ENCODE peak calls at places on chromosomes 13 and 19, in four cellular contexts. S, Q, T and K are unnamed samples. For H3K36me3, the result is how much of the 10 kb centered on the place peaks cover.

GRCh38 chr13:40082644-40083043 is 427.2 kb downstream of the COG6 start:
- ATAC-seq in T (no peak), Q (no peak), S (no peak), K (no peak)

GRCh38 chr19:57668635-57669034 is at the start of gene ZSCAN4:
- ATAC-seq in S (no peak), Q (no peak), T (no peak), K (no peak)

GRCh38 chr19:33622809-33623511 is 1.2 kb downstream of the CHST8 start:
- ATAC-seq in S (no peak), T (no peak), Q (no peak), K (no peak)

GRCh38 chr13:25886438-25887214 is 165.2 kb downstream of the SHISA2 start:
- ATAC-seq in S (peak), Q (no peak), T (no peak), K (no peak)

GRCh38 chr19:33248954-33249613 is 23.4 kb upstream of the SLC7A10 start:
- ATAC-seq in Q (peak), S (no peak), T (peak), K (peak)

GRCh38 chr13:108281941-108282340 is 12.4 kb downstream of the TNFSF13B start:
- ATAC-seq in T (no peak), Q (peak), S (no peak), K (no peak)

GRCh38 chr13:26184791-26185250 is 37.3 kb downstream of the RNF6 start:
- ATAC-seq in T (peak), S (peak), Q (peak), K (peak)

GRCh38 chr19:47531640-47532387 is 17.0 kb upstream of the NAPA start:
- ATAC-seq in Q (no peak), T (no peak), S (no peak), K (no peak)

GRCh38 chr13:37047032-37047431 is 12.5 kb downstream of the SUPT20H start:
- ATAC-seq in S (no peak), Q (no peak), T (no peak), K (no peak)

GRCh38 chr13:36089130-36089529 is 42.1 kb downstream of the DCLK1 start:
- ATAC-seq in T (peak), S (no peak), Q (no peak), K (peak)

GRCh38 chr19:51036519-51036918 is 1.7 kb upstream of the KLK12 start:
- ATAC-seq in Q (no peak), S (no peak), T (no peak), K (no peak)

GRCh38 chr19:32702010-32702409 is 10.4 kb downstream of the NUDT19 start:
- ATAC-seq in Q (no peak), S (no peak), T (no peak), K (no peak)

GRCh38 chr19:9945319-9945966 is 9.1 kb upstream of the OLFM2 start:
- ATAC-seq in S (peak), Q (peak), T (peak), K (peak)

GRCh38 chr19:12885749-12886706 is 973 bp downstream of the KLF1 start:
- ATAC-seq in T (no peak), Q (no peak), S (no peak), K (no peak)

GRCh38 chr13:43185206-43185605 is 161.8 kb downstream of the DNAJC15 start:
- ATAC-seq in S (no peak), Q (no peak), T (no peak), K (no peak)

GRCh38 chr13:101649490-101650126 is 197.1 kb downstream of the ITGBL1 start:
- ATAC-seq in T (peak), S (peak), Q (peak), K (peak)

GRCh38 chr13:30305456-30305855 is 1.9 kb downstream of the KATNAL1 start:
- ATAC-seq in S (no peak), Q (no peak), T (no peak), K (no peak)

GRCh38 chr19:38528213-38528755 is 89.5 kb downstream of the MAP4K1 start:
- ATAC-seq in Q (no peak), S (no peak), T (no peak), K (no peak)

GRCh38 chr13:23969672-23970071 is 72.4 kb upstream of the C1QTNF9B start:
- ATAC-seq in T (no peak), S (peak), Q (no peak), K (no peak)

GRCh38 chr19:1252818-1253513 is 4.6 kb downstream of the MIDN start:
- ATAC-seq in S (peak), T (peak), Q (peak), K (peak)

GRCh38 chr19:50362656-50363424 is 2.6 kb downstream of the NAPSA start:
- ATAC-seq in S (no peak), T (no peak), Q (peak), K (no peak)

GRCh38 chr19:45137179-45137761 is 23.5 kb downstream of the NKPD1 start:
- ATAC-seq in S (no peak), T (peak), Q (no peak), K (peak)

GRCh38 chr13:30290812-30291436 is 16.4 kb downstream of the KATNAL1 start:
- ATAC-seq in T (no peak), Q (no peak), S (no peak), K (no peak)

GRCh38 chr19:16148443-16149045 is 5.1 kb downstream of the HSH2D start:
- ATAC-seq in S (no peak), T (no peak), Q (no peak), K (no peak)

GRCh38 chr13:113455384-113455783 is 2.1 kb upstream of the ADPRHL1 start:
- ATAC-seq in T (no peak), Q (no peak), S (no peak), K (no peak)

GRCh38 chr13:113453962-113454361 is 674 bp upstream of the ADPRHL1 start:
- ATAC-seq in T (peak), Q (no peak), S (peak), K (no peak)

GRCh38 chr13:113452942-113453901 is at the start of gene ADPRHL1:
- ATAC-seq in S (no peak), Q (no peak), T (peak), K (no peak)

GRCh38 chr13:113456116-113456702 is 2.9 kb upstream of the ADPRHL1 start:
- ATAC-seq in Q (no peak), S (no peak), T (no peak), K (no peak)

DNA sequence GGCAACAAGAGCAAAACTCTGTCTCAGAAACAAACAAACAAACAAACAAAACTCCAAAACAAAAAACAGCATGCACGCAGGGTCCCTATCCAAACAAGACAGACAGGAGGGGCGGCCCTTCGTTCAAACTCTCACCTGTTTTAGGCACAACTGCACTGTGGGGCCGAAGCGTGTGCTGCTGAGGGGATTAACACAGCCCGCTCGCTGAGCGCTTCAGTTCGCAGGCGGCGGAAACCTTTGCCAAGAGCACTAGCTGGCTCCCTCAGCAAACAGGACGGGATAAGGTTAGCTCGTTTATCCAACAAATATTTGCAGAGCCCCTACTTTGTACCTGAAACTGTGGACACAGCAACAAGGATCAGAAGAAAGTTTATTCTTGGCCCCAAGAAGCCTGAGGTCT is 1.6 kb upstream of the ADPRHL1 start:
- ATAC-seq in T (no peak), Q (no peak), S (no peak), K (no peak)
- H3K36me3 ChIP-seq in T (half or more), Q (half or more), S (under half), K (half or more)

GRCh38 chr19:11560404-11560988 is 1.5 kb upstream of the ELOF1 start:
- ATAC-seq in S (peak), T (peak), Q (peak), K (no peak)

GRCh38 chr19:11556634-11557420 is 2.2 kb downstream of the ELOF1 start:
- ATAC-seq in S (no peak), Q (no peak), T (no peak), K (no peak)

GRCh38 chr19:11563530-11563929 is 4.5 kb upstream of the ELOF1 start:
- ATAC-seq in Q (no peak), T (no peak), S (no peak), K (no peak)

GRCh38 chr19:11555246-11555645 is 3.8 kb downstream of the ELOF1 start:
- ATAC-seq in T (no peak), Q (no peak), S (no peak), K (no peak)

DNA sequence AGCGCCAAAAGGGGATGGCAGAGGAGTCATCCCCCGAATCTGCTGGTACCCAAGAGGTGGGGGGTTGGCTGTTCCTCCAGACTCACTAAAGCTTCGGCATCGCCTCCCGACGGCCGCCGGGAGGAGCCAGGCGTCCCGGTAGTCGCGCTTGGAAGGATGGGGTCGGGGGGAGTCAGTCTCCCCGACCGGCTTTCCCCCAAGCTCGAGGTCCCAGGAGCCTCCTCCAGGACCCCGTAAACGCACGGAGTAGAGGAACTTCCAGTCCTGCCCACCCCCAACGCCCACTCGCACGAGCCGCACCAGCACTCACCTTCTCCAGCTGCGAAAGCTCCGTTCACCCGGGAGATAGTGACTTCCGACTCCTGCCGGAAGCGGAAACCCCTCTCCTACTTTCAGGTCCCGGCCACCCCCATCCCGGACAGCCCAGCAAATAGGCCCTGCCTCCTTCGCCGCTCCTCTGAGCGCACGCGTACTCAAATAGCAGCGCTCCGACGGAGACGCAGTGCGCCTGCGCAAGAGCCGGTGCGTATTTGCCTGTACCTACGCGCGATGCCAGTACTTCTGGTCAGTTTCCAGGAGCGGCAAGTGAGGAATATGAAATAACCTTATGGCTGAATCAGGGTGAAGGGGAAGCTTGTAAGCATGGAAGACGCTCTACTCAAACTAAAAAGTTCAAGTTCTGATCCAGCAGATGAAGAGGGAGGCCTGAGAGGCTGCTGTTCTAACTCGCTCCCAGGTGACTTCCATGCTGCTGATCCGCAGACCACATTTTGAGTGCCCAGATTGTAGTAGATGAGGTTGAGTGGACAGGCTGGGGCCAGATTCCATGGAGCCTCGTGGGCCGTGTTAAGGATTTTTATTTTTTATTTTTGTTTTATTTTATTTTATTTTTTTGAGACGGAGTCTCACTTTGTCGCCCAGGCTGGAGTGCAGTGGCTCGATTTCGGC is at the start of gene ELOF1:
- ATAC-seq in Q (peak), T (peak), S (peak), K (peak)
- TF ChIP-seq POLR2A in Q (peak), T (no peak), S (peak), K (peak)

GRCh38 chr19:4357921-4358326 is 14.6 kb downstream of the MPND start:
- ATAC-seq in T (no peak), Q (no peak), S (no peak), K (no peak)

GRCh38 chr19:4360641-4361151 is 17.3 kb downstream of the MPND start:
- ATAC-seq in S (peak), T (no peak), Q (no peak), K (peak)

GRCh38 chr19:4358709-4359626 is 15.6 kb downstream of the MPND start:
- ATAC-seq in T (no peak), Q (no peak), S (no peak), K (no peak)

GRCh38 chr19:4360081-4360569 is 16.8 kb downstream of the MPND start:
- ATAC-seq in T (no peak), Q (no peak), S (peak), K (no peak)

DNA sequence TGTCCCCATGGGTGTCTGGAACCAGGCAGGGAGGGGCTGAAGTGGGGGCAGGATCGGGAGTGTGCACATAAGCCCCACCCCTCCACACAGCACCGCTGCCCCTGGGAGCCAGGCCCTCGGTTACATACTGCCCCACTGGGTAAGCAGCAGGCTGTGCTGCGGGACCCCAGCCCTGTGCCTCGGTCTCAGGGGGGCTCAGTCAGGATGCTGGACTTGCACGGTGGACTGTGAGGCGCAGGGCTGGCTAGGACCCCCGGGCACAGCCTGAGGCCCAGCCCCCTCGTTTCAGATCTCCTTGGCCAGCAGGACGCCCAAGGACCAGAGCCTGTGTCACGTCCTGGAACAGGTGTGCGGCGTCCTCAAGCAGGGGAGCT is 16.3 kb downstream of the MPND start:
- ATAC-seq in Q (no peak), S (peak), T (no peak), K (peak)
- H3K36me3 ChIP-seq in Q (half or more), S (half or more), T (half or more), K (under half)

GRCh38 chr13:110302986-110303385 is 4.0 kb downstream of the COL4A1 start:
- ATAC-seq in Q (no peak), T (no peak), S (no peak), K (no peak)

GRCh38 chr13:110302154-110302553 is 4.8 kb downstream of the COL4A1 start:
- ATAC-seq in T (no peak), S (no peak), Q (no peak), K (no peak)

GRCh38 chr13:110300090-110300815 is 6.7 kb downstream of the COL4A1 start:
- ATAC-seq in Q (no peak), S (peak), T (no peak), K (no peak)

GRCh38 chr13:110301606-110302131 is 5.3 kb downstream of the COL4A1 start:
- ATAC-seq in Q (no peak), S (peak), T (no peak), K (no peak)

DNA sequence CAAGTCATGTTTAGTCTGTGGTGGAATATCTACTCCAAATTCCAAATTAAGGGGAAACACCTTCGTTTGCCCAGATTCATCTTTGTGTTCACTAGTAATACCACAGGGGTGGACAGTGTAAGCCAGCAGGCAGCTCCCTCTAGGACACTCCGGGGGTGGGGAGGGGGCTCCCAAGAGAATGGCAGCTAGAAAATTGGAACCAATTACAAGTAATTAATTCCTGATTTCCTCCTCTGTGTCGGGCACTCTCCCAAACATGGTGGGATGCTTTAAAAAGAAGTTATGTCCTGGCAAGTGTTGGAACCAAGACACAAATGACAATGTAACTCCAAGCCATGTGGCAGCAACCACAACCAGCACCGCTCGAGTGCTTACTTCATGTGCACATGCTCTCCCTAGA is 5.9 kb downstream of the COL4A1 start:
- ATAC-seq in S (peak), Q (no peak), T (no peak), K (no peak)
- TF ChIP-seq POLR2A in S (no peak), Q (no peak), T (no peak), K (no peak)

GRCh38 chr19:2337329-2337707 is 8.8 kb downstream of the SPPL2B start:
- ATAC-seq in S (peak), T (no peak), Q (peak), K (peak)

GRCh38 chr19:2338751-2339643 is 10.5 kb downstream of the SPPL2B start:
- ATAC-seq in Q (no peak), T (no peak), S (no peak), K (no peak)

GRCh38 chr19:2336528-2337328 is 8.2 kb downstream of the SPPL2B start:
- ATAC-seq in Q (no peak), T (no peak), S (no peak), K (no peak)

GRCh38 chr19:2339644-2340310 is 11.3 kb downstream of the SPPL2B start:
- ATAC-seq in S (no peak), T (no peak), Q (no peak), K (no peak)

DNA sequence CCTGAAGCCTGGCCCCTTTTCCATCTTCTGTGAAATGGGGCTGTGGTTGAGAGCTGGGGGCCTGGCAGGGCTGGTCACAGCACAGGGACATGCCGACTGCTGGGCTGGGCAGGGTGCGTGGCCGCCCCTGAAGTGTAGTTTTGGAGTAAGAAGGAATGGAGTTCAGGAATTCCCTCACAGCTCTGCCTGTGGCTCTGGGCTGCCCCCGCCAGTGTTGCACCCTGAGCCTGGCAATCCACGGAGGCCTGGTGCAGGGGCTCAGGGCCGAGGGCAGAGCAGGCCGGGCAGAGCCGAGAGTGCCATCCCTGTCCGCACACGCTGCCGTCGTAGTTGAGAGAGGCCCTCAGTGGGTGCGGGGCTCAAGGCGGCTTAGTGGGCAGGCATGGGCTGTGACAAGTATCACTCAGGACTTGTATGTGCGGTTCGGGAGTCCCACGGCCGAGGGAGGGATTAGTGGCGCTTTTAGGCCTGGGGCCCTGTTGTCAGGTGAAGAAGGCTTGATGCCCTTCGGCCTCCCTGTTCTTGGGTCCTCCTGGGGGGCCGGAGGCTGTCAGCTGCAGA is 9.7 kb downstream of the SPPL2B start:
- ATAC-seq in T (no peak), Q (no peak), S (no peak), K (no peak)
- H3K36me3 ChIP-seq in T (under half), Q (half or more), S (under half), K (under half)

DNA sequence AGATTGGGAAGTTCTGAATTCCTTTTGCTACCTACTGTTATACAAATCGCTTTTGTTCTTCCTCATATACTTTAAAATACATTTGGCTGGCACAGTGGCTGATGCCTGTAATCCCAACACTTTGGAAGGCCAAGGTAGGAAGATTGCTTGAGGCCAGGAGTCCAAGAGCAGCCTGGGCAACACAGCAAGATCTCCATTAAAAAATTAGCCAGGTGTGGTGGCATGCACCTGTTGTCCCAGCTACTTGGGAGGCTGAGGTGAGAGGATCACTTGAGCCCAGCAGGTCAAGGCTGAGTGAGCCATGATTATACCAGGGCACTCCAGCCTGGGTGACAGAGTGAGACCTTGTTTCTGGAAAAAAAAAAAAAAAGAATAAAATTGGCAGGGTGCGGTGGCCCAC is 34.4 kb upstream of the CXCL17 start:
- ATAC-seq in T (no peak), Q (no peak), S (no peak), K (no peak)
- TF ChIP-seq POLR2A in T (no peak), Q (no peak), S (no peak), K (no peak)

GRCh38 chr19:3638208-3639193 is 11.9 kb upstream of the CACTIN start:
- ATAC-seq in S (no peak), Q (no peak), T (no peak), K (no peak)
- H3K36me3 ChIP-seq in S (under half), Q (half or more), T (half or more), K (half or more)